ENCODE peak calls at places on chromosome 9, in four cellular contexts. E, C, J and O are unnamed samples.

GRCh38 chr9:123357748-123358059 is 1.7 kb downstream of the CRB2 start:
- DNase-seq in E (no peak), C (no peak), J (no peak), O (no peak)

GRCh38 chr9:81849631-81850259 is 78.5 kb upstream of the SPATA31D4 start:
- DNase-seq in E (no peak), C (no peak), J (no peak), O (no peak)

GRCh38 chr9:114898741-114899140 is 31.6 kb downstream of the TNFSF8 start:
- DNase-seq in E (no peak), C (no peak), J (no peak), O (no peak)

GRCh38 chr9:37591775-37592107 is 656 bp downstream of the TOMM5 start:
- DNase-seq in E (no peak), C (no peak), J (no peak), O (no peak)

GRCh38 chr9:96031366-96031824 is 155.9 kb downstream of the ERCC6L2 start:
- DNase-seq in E (no peak), C (peak; percentile 83), J (no peak), O (no peak)

GRCh38 chr9:83061036-83061435 is 1.9 kb downstream of the RASEF start:
- DNase-seq in E (no peak), C (no peak), J (no peak), O (no peak)

GRCh38 chr9:93183663-93184438 is at the start of gene WNK2:
- DNase-seq in E (no peak), C (peak; percentile 96), J (no peak), O (no peak)

GRCh38 chr9:138097501-138097991 is 220.0 kb downstream of the CACNA1B start:
- DNase-seq in E (no peak), C (peak; percentile 15), J (no peak), O (no peak)

GRCh38 chr9:20684035-20684864 is at the start of gene FOCAD:
- DNase-seq in E (peak; percentile 89), C (peak; percentile 98), J (peak; percentile 78), O (peak; percentile 95)

GRCh38 chr9:93945400-93946337 is 9.5 kb downstream of the BARX1 start:
- DNase-seq in E (no peak), C (peak; percentile 33), J (no peak), O (no peak)

GRCh38 chr9:38384990-38385848 is 7.3 kb upstream of the ALDH1B1 start:
- DNase-seq in E (no peak), C (no peak), J (no peak), O (no peak)

DNA sequence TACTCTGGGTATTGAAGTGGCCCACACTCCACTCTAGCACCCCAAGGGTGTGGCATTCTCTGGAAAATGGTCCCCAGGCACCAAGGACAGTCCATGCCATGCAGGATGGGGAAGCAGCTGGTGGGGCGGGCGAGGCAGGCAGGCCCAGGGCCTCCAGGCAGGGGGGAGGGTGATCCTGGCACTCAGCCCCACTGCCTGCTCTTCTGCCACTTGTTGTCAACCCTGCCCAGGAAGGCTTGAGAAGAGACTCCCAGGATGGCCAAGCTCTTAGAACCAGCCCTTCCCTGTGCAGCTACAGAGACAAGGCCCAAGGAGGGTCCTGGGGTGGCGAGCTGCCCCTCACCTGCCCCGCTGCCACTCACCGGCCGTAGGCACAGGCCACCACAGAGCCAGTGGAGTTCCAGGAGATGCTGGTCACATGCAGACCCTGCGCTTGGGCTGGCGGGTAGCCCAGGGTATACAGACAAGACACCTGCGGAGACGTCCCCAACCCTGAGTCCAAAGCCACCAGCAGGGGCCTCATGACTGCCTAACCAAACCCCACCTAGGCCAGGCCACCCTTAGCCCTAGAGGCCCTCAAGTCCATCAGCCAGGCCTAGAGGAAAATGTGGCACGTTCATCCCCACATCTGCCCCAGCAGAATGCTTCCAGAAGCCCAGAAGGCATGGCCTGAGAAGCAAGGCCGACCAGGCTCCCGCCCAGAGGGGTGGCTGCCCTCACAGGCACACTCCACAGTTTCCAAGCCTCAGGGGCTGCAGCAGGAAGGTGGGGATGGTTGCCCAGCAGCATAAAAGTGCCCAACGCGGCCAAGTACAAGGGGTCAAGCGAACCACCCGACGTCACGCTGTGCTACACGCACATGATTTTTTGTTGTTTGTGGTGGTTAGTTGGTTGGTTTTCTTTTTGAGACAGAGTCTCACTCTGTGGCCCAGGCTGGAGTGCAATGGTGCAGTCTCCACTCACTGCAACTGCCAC is 19.8 kb downstream of the DYNC2I2 start:
- DNase-seq in E (no peak), C (peak; percentile 32), J (no peak), O (no peak)
- TF ChIP-seq YY1 in E (no peak), C (no peak), J (no peak), O (no peak)

DNA sequence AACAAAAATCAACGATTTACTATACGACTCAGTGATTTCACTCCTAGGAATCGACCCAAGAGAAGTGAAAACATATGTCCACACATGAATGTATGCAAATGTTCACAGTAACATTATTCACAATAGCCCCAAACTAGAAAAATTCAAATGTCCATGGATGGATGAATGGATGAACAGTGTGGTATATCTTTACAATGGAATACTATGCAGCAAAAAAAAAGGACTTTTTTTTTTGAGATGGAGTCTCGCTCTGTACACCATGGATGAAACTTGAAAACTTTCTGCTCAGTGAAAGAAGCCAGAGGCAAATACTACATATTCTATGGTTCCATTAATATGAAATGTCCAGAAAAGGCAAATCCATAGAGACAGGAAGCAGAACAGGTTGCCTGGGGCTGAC is 233.8 kb downstream of the ROR2 start:
- DNase-seq in E (no peak), C (no peak), J (no peak), O (no peak)
- TF ChIP-seq YY1 in E (no peak), C (no peak), J (no peak), O (no peak)

GRCh38 chr9:128724744-128725211 is 851 bp upstream of the ZDHHC12 start:
- DNase-seq in E (peak; percentile 20), C (peak; percentile 74), J (peak; percentile 62), O (peak; percentile 55)
- TF ChIP-seq YY1 in E (no peak), C (no peak), J (no peak), O (no peak)

GRCh38 chr9:35611230-35611797 is 6.3 kb downstream of the TESK1 start:
- DNase-seq in E (peak; percentile 17), C (peak; percentile 77), J (peak; percentile 13), O (no peak)
- TF ChIP-seq YY1 in E (no peak), C (no peak), J (no peak), O (no peak)

GRCh38 chr9:103658156-103658555 is 436.0 kb upstream of the SMC2 start:
- DNase-seq in E (no peak), C (no peak), J (no peak), O (no peak)

GRCh38 chr9:103660830-103661229 is 433.3 kb upstream of the SMC2 start:
- DNase-seq in E (no peak), C (no peak), J (no peak), O (no peak)

DNA sequence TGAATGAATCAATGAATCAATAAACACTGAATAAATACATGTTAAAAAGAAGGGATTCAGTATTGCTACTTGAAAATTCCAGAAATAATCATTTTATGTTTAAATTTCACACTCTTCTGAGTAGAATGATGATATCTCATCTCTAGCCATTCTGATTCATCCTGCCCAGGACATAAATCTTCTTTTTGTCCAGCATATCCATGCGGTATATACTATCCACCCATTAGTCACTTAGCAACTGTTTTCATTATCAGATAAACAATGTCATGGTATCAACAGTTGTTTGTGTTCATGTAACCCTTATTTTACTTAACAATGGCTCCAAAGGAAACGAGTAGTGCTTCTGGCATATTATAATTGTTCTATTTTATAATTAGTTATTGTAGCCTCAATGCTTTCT is 432.4 kb upstream of the SMC2 start:
- DNase-seq in E (no peak), C (no peak), J (no peak), O (no peak)
- TF ChIP-seq YY1 in E (no peak), C (no peak), J (no peak), O (no peak)

GRCh38 chr9:125142560-125143376 is 560 bp downstream of the SCAI start:
- DNase-seq in E (no peak), C (no peak), J (no peak), O (peak; percentile 16)
- TF ChIP-seq YY1 in E (no peak), C (no peak), J (no peak), O (no peak)

GRCh38 chr9:77021289-77021927 is 2.0 kb downstream of the FOXB2 start:
- DNase-seq in E (no peak), C (peak; percentile 23), J (no peak), O (no peak)

GRCh38 chr9:77025146-77025545 is 5.7 kb downstream of the FOXB2 start:
- DNase-seq in E (no peak), C (no peak), J (no peak), O (no peak)

GRCh38 chr9:77021928-77022782 is 2.7 kb downstream of the FOXB2 start:
- DNase-seq in E (no peak), C (peak; percentile 28), J (no peak), O (no peak)

GRCh38 chr9:77023726-77024125 is 4.3 kb downstream of the FOXB2 start:
- DNase-seq in E (no peak), C (no peak), J (no peak), O (no peak)

GRCh38 chr9:77022783-77023440 is 3.5 kb downstream of the FOXB2 start:
- DNase-seq in E (no peak), C (peak; percentile 36), J (no peak), O (no peak)
- TF ChIP-seq YY1 in E (no peak), C (no peak), J (no peak), O (no peak)

GRCh38 chr9:121889990-121890563 is 203.0 kb downstream of the TTLL11 start:
- DNase-seq in E (no peak), C (no peak), J (no peak), O (no peak)
- TF ChIP-seq YY1 in E (no peak), C (no peak), J (no peak), O (no peak)

GRCh38 chr9:116580853-116581252 is 106.3 kb upstream of the TRIM32 start:
- DNase-seq in E (no peak), C (no peak), J (no peak), O (no peak)
- TF ChIP-seq YY1 in E (no peak), C (no peak), J (no peak), O (no peak)